ENCODE peak calls at places on chromosome 6, in nine cellular contexts. V is mucosa of descending colon, K is brain microvascular endothelial cell, R is MM.1S, B is fibroblast of lung, C is fibroblast of the aortic adventitia, J is heart right ventricle, H is epithelial cell of esophagus, I is OCI-LY7. W is an unnamed sample.

GRCh38 chr6:112205521-112206458 is 48.6 kb downstream of the LAMA4 start:
- DNase-seq in H (peak; percentile 55), C (peak; percentile 64), I (no peak), B (peak; percentile 91), R (no peak), K (peak; percentile 39), J (no peak), V (no peak), W (peak; percentile 59)

GRCh38 chr6:41449399-41450245 is 96.6 kb upstream of the FOXP4 start:
- DNase-seq in J (no peak), V (peak; percentile 74), K (no peak), H (no peak), I (no peak), R (no peak), B (no peak), C (peak; percentile 54), W (peak; percentile 60)

GRCh38 chr6:50236164-50236563 is 186.4 kb upstream of the DEFB112 start:
- DNase-seq in J (no peak), I (no peak), V (no peak), B (no peak), H (peak; percentile 8), K (no peak), R (peak; percentile 24), C (no peak), W (no peak)

GRCh38 chr6:28710466-28711191 is 184.9 kb downstream of the GPX5 start:
- DNase-seq in H (peak; percentile 79), I (peak; percentile 5), B (peak; percentile 67), J (no peak), K (peak; percentile 88), R (no peak), V (no peak), C (peak; percentile 33), W (peak; percentile 57)

GRCh38 chr6:14671261-14671681 is 553.7 kb downstream of the CD83 start:
- DNase-seq in H (peak; percentile 95), C (peak; percentile 99), R (no peak), J (peak; percentile 49), B (peak; percentile 96), I (no peak), K (no peak), V (no peak), W (peak; percentile 61)

GRCh38 chr6:141313986-141314385 is 818.7 kb upstream of the GJE1 start:
- DNase-seq in H (no peak), I (no peak), R (no peak), B (no peak), V (no peak), J (no peak), K (no peak), C (no peak), W (no peak)

GRCh38 chr6:1190361-1190760 is 121.5 kb upstream of the FOXQ1 start:
- DNase-seq in R (no peak), K (peak; percentile 72), C (peak; percentile 79), B (peak; percentile 67), J (no peak), V (no peak), H (peak; percentile 97), I (no peak), W (peak; percentile 95)

GRCh38 chr6:131172237-131172636 is 37.0 kb downstream of the AKAP7 start:
- DNase-seq in V (no peak), C (peak; percentile 37), B (peak; percentile 45), R (no peak), K (peak; percentile 37), H (peak; percentile 61), I (no peak), J (no peak), W (peak; percentile 27)

GRCh38 chr6:26363882-26364825 is 844 bp upstream of the BTN3A2 start:
- DNase-seq in V (no peak), R (no peak), J (no peak), B (peak; percentile 14), C (peak; percentile 26), H (no peak), K (peak; percentile 24), I (peak; percentile 52), W (peak; percentile 28)

GRCh38 chr6:28001351-28001750 is 44.3 kb downstream of the OR2B6 start:
- DNase-seq in I (no peak), B (no peak), J (no peak), C (no peak), K (no peak), V (no peak), R (no peak), H (no peak), W (no peak)

GRCh38 chr6:14280766-14281293 is 163.3 kb downstream of the CD83 start:
- DNase-seq in J (no peak), C (no peak), R (no peak), V (no peak), H (no peak), B (no peak), K (no peak), I (peak; percentile 34), W (no peak)

GRCh38 chr6:4819706-4820283 is 43.6 kb downstream of the CDYL start:
- DNase-seq in B (peak; percentile 34), C (no peak), I (no peak), R (no peak), H (peak; percentile 22), K (no peak), J (no peak), V (no peak), W (peak; percentile 50)

GRCh38 chr6:34587325-34587724 is 31.2 kb upstream of the SPDEF start:
- DNase-seq in V (no peak), K (no peak), I (no peak), H (peak; percentile 54), J (no peak), C (no peak), B (no peak), R (no peak), W (no peak)

GRCh38 chr6:1042583-1043457 is 269.1 kb upstream of the FOXQ1 start:
- DNase-seq in J (no peak), R (no peak), B (no peak), V (no peak), C (no peak), I (no peak), H (no peak), K (no peak), W (no peak)

GRCh38 chr6:13848553-13849150 is 34.3 kb upstream of the MCUR1 start:
- DNase-seq in R (no peak), B (peak; percentile 25), H (no peak), I (no peak), K (no peak), C (no peak), V (no peak), J (no peak), W (no peak)

GRCh38 chr6:44062771-44063560 is 64.3 kb downstream of the MRPL14 start:
- DNase-seq in K (no peak), C (no peak), V (no peak), H (peak; percentile 83), R (peak; percentile 13), J (no peak), I (peak; percentile 42), B (no peak), W (no peak)

GRCh38 chr6:122399348-122400120 is at the start of gene HSF2:
- DNase-seq in V (peak; percentile 98), B (peak; percentile 99), J (peak; percentile 96), R (peak; percentile 97), K (peak; percentile 98), I (peak; percentile 97), H (peak; percentile 99), C (peak; percentile 97), W (peak; percentile 99)

GRCh38 chr6:142763205-142763604 is 181.8 kb downstream of the HIVEP2 start:
- DNase-seq in I (no peak), C (peak; percentile 33), V (no peak), H (peak; percentile 35), K (no peak), J (no peak), R (no peak), B (peak; percentile 90), W (peak; percentile 87)

DNA sequence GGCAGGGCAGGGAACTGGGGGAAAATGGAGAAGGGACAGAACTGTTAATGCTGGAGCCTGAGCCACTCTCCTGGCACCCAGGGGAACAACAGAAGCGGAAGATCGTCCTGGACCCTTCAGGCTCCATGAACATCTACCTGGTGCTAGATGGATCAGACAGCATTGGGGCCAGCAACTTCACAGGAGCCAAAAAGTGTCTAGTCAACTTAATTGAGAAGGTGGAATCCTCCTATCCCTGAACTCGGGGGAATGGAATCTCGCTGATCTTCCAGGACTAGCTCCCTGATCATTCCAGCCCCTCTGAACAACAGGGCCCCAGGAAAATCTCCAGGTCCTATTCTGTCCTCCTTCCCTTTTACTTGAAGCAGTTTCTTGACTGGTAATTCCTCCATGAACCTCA is 2.0 kb downstream of the CFB start:
- DNase-seq in I (no peak), V (no peak), J (no peak), B (no peak), R (no peak), K (no peak), H (no peak), C (no peak), W (no peak)
- H3K4me3 ChIP-seq in I (no peak overlapping the region), V (no peak overlapping the region), J (no peak overlapping the region), B (no peak overlapping the region), R (no peak overlapping the region), K (no peak overlapping the region), H (no peak overlapping the region), C (no peak overlapping the region), W (no peak overlapping the region)

DNA sequence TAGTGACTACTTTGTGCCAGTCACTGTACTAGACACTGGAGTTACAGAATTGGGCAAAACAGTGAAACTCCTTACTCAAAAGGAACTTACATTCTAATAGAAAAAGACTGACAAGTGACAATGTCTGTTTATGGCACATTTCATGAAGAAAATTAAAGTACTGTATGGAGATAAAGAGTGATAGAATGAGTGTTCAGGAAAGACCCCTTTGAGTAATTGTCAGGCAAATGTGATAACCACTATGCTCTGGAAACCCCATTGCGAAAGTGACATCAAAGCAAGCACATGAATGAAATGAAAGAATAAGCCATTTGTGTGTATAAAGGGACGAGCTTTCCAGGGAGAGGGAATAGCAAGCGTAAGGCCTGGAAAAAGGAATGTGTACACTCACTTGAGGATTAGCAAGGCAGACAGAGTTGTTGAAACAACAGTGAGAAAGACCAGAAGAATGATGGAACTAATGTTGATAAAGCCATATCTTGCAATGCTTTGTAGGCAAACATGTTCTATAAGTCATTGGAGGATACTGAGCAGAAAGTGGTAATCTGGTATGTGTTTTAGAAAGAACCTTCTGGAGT is 490.0 kb downstream of the GRIK2 start:
- DNase-seq in J (no peak), C (peak; percentile 10), R (no peak), V (no peak), H (no peak), I (no peak), K (peak; percentile 15), B (peak; percentile 4), W (no peak)
- TF ChIP-seq CTCF in J (no peak), C (no peak), R (no peak), V (no peak), H (no peak), I (no peak), K (no peak), B (no peak), W (no peak)

DNA sequence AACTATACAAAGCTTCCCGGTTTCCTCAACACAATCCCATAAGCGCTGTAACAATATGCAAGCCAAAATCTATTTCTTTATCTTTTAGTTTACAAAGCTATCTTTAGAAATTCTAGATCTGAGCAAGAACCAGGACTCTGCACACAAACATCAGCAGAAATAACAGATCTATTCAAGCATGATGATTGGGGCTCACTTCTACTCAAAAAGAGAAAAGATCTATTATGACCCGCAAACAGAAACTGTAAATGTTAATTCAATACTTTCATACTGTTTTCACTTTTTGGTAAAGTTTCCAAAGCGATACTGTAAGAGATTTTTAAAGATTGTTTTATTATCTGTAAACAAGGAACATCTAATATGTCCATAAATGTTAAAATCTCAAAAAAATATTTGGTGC is 86.6 kb downstream of the SESN1 start:
- DNase-seq in I (no peak), C (peak; percentile 19), B (no peak), H (no peak), R (peak; percentile 12), K (no peak), J (no peak), V (no peak), W (no peak)
- H3K4me3 ChIP-seq in I (peak overlapping the region; percentile 87), C (peak overlapping the region; percentile 81), B (peak overlapping the region; percentile 91), H (peak overlapping the region; percentile 95), R (peak overlapping the region; percentile 76), K (peak overlapping the region; percentile 83), J (peak overlapping the region; percentile 87), V (no peak overlapping the region), W (peak overlapping the region; percentile 79)

GRCh38 chr6:73505142-73505541 is 15.7 kb downstream of the EEF1A1 start:
- DNase-seq in I (no peak), J (no peak), K (no peak), R (no peak), B (no peak), C (no peak), H (no peak), V (no peak), W (no peak)
- TF ChIP-seq CTCF in I (no peak), J (no peak), K (no peak), R (no peak), B (no peak), C (no peak), H (no peak), V (no peak), W (no peak)

W was measured in AG10803.